ENCODE peak calls at places on chromosomes 11 and 22, in nine cellular contexts. V, E, G, U, O, A, Q, L and C are unnamed samples.

GRCh38 chr22:39999144-39999757 is 4.5 kb downstream of the FAM83F start:
- DNase-seq in O (peak; percentile 32), Q (peak; percentile 50), V (no peak), A (peak; percentile 32), U (no peak), G (no peak), E (peak; percentile 57), L (peak; percentile 42), C (no peak)

GRCh38 chr22:30654361-30654760 is 13.3 kb downstream of the DUSP18 start:
- DNase-seq in V (no peak), Q (no peak), A (no peak), O (no peak), E (no peak), U (no peak), G (no peak), L (no peak), C (no peak)

GRCh38 chr11:67615455-67616430 is 9.0 kb downstream of the NDUFV1 start:
- DNase-seq in Q (no peak), L (peak; percentile 77), E (peak; percentile 54), A (peak; percentile 64), O (peak; percentile 52), G (no peak), U (no peak), V (peak; percentile 38), C (no peak)

GRCh38 chr22:47452184-47452583 is 689.7 kb downstream of the TBC1D22A start:
- DNase-seq in L (no peak), G (no peak), O (no peak), Q (no peak), A (no peak), E (no peak), V (no peak), U (no peak), C (no peak)

GRCh38 chr11:33829430-33830141 is 55.3 kb upstream of the FBXO3 start:
- DNase-seq in G (peak; percentile 38), U (peak; percentile 50), V (peak; percentile 35), O (peak; percentile 84), E (peak; percentile 78), L (peak; percentile 36), A (peak; percentile 54), Q (peak; percentile 65), C (peak; percentile 50)

GRCh38 chr11:46121328-46121723 is at the start of gene PHF21A:
- DNase-seq in U (peak; percentile 82), V (peak; percentile 92), L (peak; percentile 91), A (peak; percentile 89), G (peak; percentile 93), O (peak; percentile 95), Q (peak; percentile 96), E (peak; percentile 96), C (peak; percentile 87)

GRCh38 chr11:35484435-35484834 is 41.0 kb downstream of the PAMR1 start:
- DNase-seq in V (no peak), E (no peak), O (peak; percentile 78), U (no peak), A (no peak), L (no peak), Q (peak; percentile 91), G (no peak), C (no peak)

GRCh38 chr11:78657968-78658839 is 83.5 kb upstream of the NARS2 start:
- DNase-seq in E (no peak), L (no peak), U (no peak), Q (no peak), O (no peak), A (no peak), G (no peak), V (no peak), C (no peak)

GRCh38 chr11:61904539-61905048 is 12.8 kb downstream of the RAB3IL1 start:
- DNase-seq in E (peak; percentile 83), O (no peak), V (no peak), A (peak; percentile 77), U (no peak), Q (no peak), G (no peak), L (peak; percentile 88), C (peak; percentile 35)

GRCh38 chr11:122342089-122342749 is 226.2 kb upstream of the BLID start:
- DNase-seq in V (no peak), O (peak; percentile 49), A (no peak), G (no peak), E (no peak), U (no peak), Q (no peak), L (no peak), C (no peak)

GRCh38 chr11:75313457-75314272 is 37.8 kb downstream of the ARRB1 start:
- DNase-seq in Q (peak; percentile 55), U (peak; percentile 49), G (peak; percentile 76), L (peak; percentile 40), V (peak; percentile 75), O (peak; percentile 85), A (peak; percentile 67), E (peak; percentile 54), C (no peak)
- H3K27ac ChIP-seq in Q (peak overlapping the region; percentile 52), U (peak overlapping the region; percentile 83), G (peak overlapping the region; percentile 93), L (peak overlapping the region; percentile 13), V (peak overlapping the region; percentile 92), O (peak overlapping the region; percentile 52), A (peak overlapping the region; percentile 49), E (no peak overlapping the region), C (peak overlapping the region; percentile 41)

GRCh38 chr11:26042113-26042512 is 289.8 kb upstream of the ANO3 start:
- DNase-seq in G (no peak), O (no peak), E (no peak), L (no peak), A (no peak), Q (no peak), V (peak; percentile 23), U (no peak), C (no peak)

GRCh38 chr11:26048271-26048670 is 283.7 kb upstream of the ANO3 start:
- DNase-seq in Q (no peak), L (no peak), O (no peak), E (no peak), U (no peak), G (no peak), A (no peak), V (no peak), C (no peak)

GRCh38 chr11:26044389-26044788 is 287.5 kb upstream of the ANO3 start:
- DNase-seq in U (no peak), Q (no peak), E (no peak), V (no peak), O (no peak), A (no peak), G (no peak), L (no peak), C (no peak)

GRCh38 chr11:26043665-26044064 is 288.3 kb upstream of the ANO3 start:
- DNase-seq in Q (no peak), A (no peak), U (no peak), O (no peak), G (no peak), V (no peak), E (no peak), L (no peak), C (no peak)

DNA sequence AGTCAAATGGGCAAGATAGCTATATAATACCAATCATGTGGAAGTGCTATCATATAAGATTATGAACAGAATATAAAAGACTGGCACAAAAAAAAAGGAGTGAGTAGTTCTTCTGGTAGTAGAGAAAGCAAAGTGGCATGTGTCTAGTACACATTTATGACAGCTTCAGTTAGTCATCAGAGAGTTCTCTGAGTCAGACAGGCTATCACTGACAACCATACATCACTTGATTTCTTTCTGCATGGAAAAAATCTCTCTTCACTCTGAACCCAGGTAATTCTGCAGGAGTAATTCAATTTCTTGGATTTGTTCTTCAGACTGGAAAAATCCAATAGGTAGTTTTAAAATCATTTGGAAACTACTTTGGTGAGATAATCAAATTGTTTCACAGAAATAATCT is 286.8 kb upstream of the ANO3 start:
- DNase-seq in A (no peak), U (no peak), L (no peak), V (no peak), G (no peak), O (no peak), E (no peak), Q (no peak), C (no peak)
- H3K27ac ChIP-seq in A (no peak overlapping the region), U (no peak overlapping the region), L (no peak overlapping the region), V (no peak overlapping the region), G (peak overlapping the region; percentile 2), O (no peak overlapping the region), E (no peak overlapping the region), Q (no peak overlapping the region), C (no peak overlapping the region)

GRCh38 chr11:118341749-118342489 is 586 bp downstream of the CD3D start:
- DNase-seq in G (no peak), Q (no peak), O (no peak), V (no peak), U (no peak), L (no peak), E (no peak), A (no peak), C (no peak)

GRCh38 chr11:118343248-118343647 is 743 bp upstream of the CD3D start:
- DNase-seq in V (no peak), O (no peak), E (no peak), G (no peak), L (no peak), Q (no peak), U (no peak), A (no peak), C (no peak)

GRCh38 chr11:118340437-118340836 is 2.1 kb downstream of the CD3D start:
- DNase-seq in U (no peak), L (no peak), E (no peak), Q (no peak), O (no peak), G (no peak), A (no peak), V (no peak), C (no peak)

GRCh38 chr11:118343981-118344521 is at the start of gene CD3G:
- DNase-seq in V (no peak), L (no peak), A (no peak), E (no peak), U (no peak), Q (no peak), G (no peak), O (no peak), C (no peak)

DNA sequence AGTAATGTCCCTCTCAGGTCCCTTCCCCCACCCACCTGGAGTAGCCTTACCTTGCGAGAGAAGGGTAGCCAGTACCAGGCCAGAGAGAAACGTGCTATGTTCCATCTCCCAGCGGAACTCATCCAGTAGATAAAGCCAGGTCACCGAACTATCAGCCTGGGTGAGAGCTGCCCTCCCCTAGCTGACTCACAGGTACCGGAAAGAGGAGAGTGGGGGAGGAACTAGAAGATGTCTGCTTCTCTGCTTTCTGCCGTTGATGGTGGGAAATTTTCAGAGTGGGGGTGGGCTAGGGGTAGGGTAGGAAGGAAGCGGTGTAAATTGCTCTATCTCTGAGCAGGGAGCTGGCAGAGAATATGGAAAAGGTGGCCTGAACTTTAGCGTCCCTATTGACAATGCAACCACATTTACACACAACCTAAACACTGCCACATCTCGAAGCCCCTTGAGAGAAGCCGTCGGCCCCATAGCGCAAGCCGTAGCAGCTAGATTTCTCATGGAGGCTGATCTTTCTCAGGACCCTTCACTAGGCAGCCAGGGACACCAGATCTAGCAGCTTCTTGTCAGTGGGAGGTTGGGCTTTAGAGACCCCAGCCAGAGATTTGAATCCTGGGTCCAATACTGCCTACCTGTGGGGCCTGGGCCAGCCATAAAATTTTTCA is at the start of gene CD3D:
- DNase-seq in L (no peak), E (no peak), A (no peak), Q (no peak), G (no peak), U (no peak), V (no peak), O (no peak), C (no peak)
- H3K27ac ChIP-seq in L (no peak within 1 kb of the TSS), E (no peak within 1 kb of the TSS), A (no peak within 1 kb of the TSS), Q (no peak within 1 kb of the TSS), G (no peak within 1 kb of the TSS), U (no peak within 1 kb of the TSS), V (no peak within 1 kb of the TSS), O (no peak within 1 kb of the TSS), C (no peak within 1 kb of the TSS)

DNA sequence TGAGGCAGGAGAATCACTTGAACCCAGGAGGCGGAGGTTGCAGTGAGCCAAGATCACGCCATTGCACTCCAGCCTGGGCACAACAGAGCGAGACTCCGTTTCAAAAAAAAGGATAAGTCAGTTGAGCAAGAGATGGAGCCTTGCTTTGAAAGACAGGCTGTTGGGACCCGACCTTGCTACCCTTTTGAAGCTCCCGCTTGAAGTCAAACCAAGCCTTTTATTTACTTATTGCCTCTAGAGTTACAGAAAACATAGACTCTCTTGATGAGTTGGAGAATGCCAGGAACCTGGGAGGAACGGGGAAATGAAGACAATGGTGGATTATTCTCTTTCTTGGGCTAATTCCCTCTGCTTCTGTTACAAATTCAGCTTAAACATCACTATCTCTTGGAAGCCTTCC is 4.9 kb downstream of the SYN3 start:
- DNase-seq in O (no peak), U (no peak), G (no peak), V (no peak), Q (no peak), A (no peak), E (no peak), L (no peak), C (no peak)
- H3K27ac ChIP-seq in O (no peak overlapping the region), U (no peak overlapping the region), G (no peak overlapping the region), V (no peak overlapping the region), Q (no peak overlapping the region), A (no peak overlapping the region), E (no peak overlapping the region), L (no peak overlapping the region), C (no peak overlapping the region)